ENCODE peak calls at places on chromosomes 5 and 9, in eight cellular contexts. D is cardiac muscle cell, M is HuH-7.5, Q is NCI-H510A treated with DMSO at 0.1 percent for 48 hours, U is NCI-H524, J is T follicular helper cell, N is mesendoderm, E is prostate gland. A is an unnamed sample.

GRCh38 chr9:124792257-124792975 is 15.5 kb downstream of the OLFML2A start:
- DNase-seq in J (no peak), E (no peak), D (no peak), N (no peak), M (no peak), Q (no peak), U (no peak), A (no peak)

GRCh38 chr5:106106384-106106783 is 1564.4 kb downstream of the EFNA5 start:
- DNase-seq in E (no peak), M (no peak), Q (no peak), D (no peak), U (no peak), N (no peak), J (no peak), A (no peak)

GRCh38 chr9:81113408-81114124 is 575.8 kb downstream of the TLE1 start:
- DNase-seq in D (no peak), J (no peak), Q (no peak), E (no peak), U (peak), M (no peak), N (no peak), A (no peak)

GRCh38 chr5:1409386-1410110 is 35.7 kb downstream of the SLC6A3 start:
- DNase-seq in M (peak), N (peak), D (peak), E (no peak), Q (no peak), U (no peak), J (no peak), A (no peak)

GRCh38 chr9:109001275-109001676 is 12.0 kb downstream of the CTNNAL1 start:
- DNase-seq in Q (no peak), N (no peak), D (no peak), E (no peak), M (no peak), U (no peak), J (no peak), A (no peak)

GRCh38 chr5:77138981-77139380 is 51.9 kb upstream of the ZBED3 start:
- DNase-seq in D (no peak), E (peak), U (no peak), N (peak), Q (no peak), J (no peak), M (no peak), A (no peak)

GRCh38 chr5:178982941-178983340 is 12.2 kb downstream of the GRM6 start:
- DNase-seq in U (no peak), Q (no peak), E (no peak), M (no peak), D (no peak), N (no peak), J (no peak), A (no peak)

GRCh38 chr5:15255601-15256000 is 244.4 kb upstream of the FBXL7 start:
- DNase-seq in E (no peak), N (no peak), Q (no peak), U (no peak), J (no peak), M (no peak), D (no peak), A (no peak)

GRCh38 chr5:54785729-54786548 is 199.5 kb downstream of the ESM1 start:
- DNase-seq in N (peak), M (no peak), E (peak), D (peak), U (no peak), J (no peak), Q (no peak), A (peak)

GRCh38 chr5:33474004-33474403 is 33.2 kb downstream of the TARS1 start:
- DNase-seq in U (no peak), E (no peak), D (no peak), M (no peak), J (no peak), Q (no peak), N (no peak), A (no peak)

GRCh38 chr5:173825215-173825865 is 62.8 kb upstream of the CPEB4 start:
- DNase-seq in E (no peak), U (no peak), D (no peak), Q (no peak), M (no peak), N (peak), J (no peak), A (no peak)

GRCh38 chr5:67287795-67288194 is 91.2 kb upstream of the CD180 start:
- DNase-seq in J (no peak), N (no peak), Q (no peak), M (no peak), U (no peak), D (no peak), E (no peak), A (no peak)

GRCh38 chr5:179258922-179259730 is 86.1 kb downstream of the ADAMTS2 start:
- DNase-seq in D (no peak), J (no peak), U (no peak), Q (no peak), M (no peak), E (no peak), N (no peak), A (no peak)

GRCh38 chr5:140360101-140360500 is at the start of gene SLC4A9:
- DNase-seq in Q (no peak), E (no peak), M (no peak), U (no peak), J (no peak), D (no peak), N (no peak), A (no peak)

GRCh38 chr5:169788168-169788567 is 151.1 kb downstream of the DOCK2 start:
- DNase-seq in E (no peak), N (no peak), D (no peak), Q (no peak), M (no peak), J (no peak), U (no peak), A (no peak)

GRCh38 chr5:67732471-67732870 is 483.1 kb upstream of the PIK3R1 start:
- DNase-seq in Q (no peak), M (no peak), D (no peak), E (no peak), U (no peak), J (no peak), N (no peak), A (no peak)

GRCh38 chr9:70868661-70869652 is 252.5 kb downstream of the TRPM3 start:
- DNase-seq in J (no peak), M (no peak), D (no peak), N (no peak), U (peak), E (no peak), Q (no peak), A (no peak)

GRCh38 chr5:178322736-178323540 is 90.3 kb upstream of the PHYKPL start:
- DNase-seq in M (no peak), E (no peak), U (no peak), J (no peak), D (no peak), Q (no peak), N (no peak), A (no peak)

GRCh38 chr9:14813336-14814020 is 90.9 kb upstream of the CER1 start:
- DNase-seq in E (no peak), U (no peak), M (no peak), N (no peak), Q (no peak), J (no peak), D (no peak), A (no peak)

GRCh38 chr5:14806452-14806851 is 65.1 kb downstream of the ANKH start:
- DNase-seq in D (no peak), E (peak), M (no peak), N (no peak), U (no peak), J (no peak), Q (peak), A (peak)

GRCh38 chr9:92948632-92949031 is 1.3 kb downstream of the FGD3 start:
- DNase-seq in E (no peak), N (no peak), U (no peak), J (no peak), D (no peak), Q (no peak), M (no peak), A (no peak)

GRCh38 chr9:78940121-78940855 is 631.5 kb upstream of the TLE4 start:
- DNase-seq in Q (no peak), M (no peak), D (no peak), E (no peak), J (no peak), N (peak), U (no peak), A (no peak)

GRCh38 chr5:177085985-177086917 is at the start of gene FGFR4:
- DNase-seq in N (peak), J (peak), U (peak), E (peak), M (peak), D (peak), Q (no peak), A (peak)

GRCh38 chr9:100063185-100063584 is 35.6 kb downstream of the ERP44 start:
- DNase-seq in Q (no peak), J (no peak), U (no peak), M (peak), N (peak), E (no peak), D (peak), A (no peak)

GRCh38 chr5:127960126-127960744 is 123.3 kb upstream of the SLC12A2 start:
- DNase-seq in N (no peak), D (no peak), M (no peak), E (no peak), Q (peak), J (no peak), U (no peak), A (no peak)

GRCh38 chr9:36485647-36486453 is 85.8 kb upstream of the RNF38 start:
- DNase-seq in Q (no peak), D (no peak), N (peak), J (no peak), M (no peak), E (peak), U (no peak), A (no peak)

GRCh38 chr5:55172051-55172899 is 702 bp downstream of the CDC20B start:
- DNase-seq in D (peak), J (peak), M (peak), U (peak), E (peak), Q (peak), N (peak), A (peak)

GRCh38 chr9:33466565-33467495 is 6.9 kb downstream of the NOL6 start:
- DNase-seq in E (peak), N (peak), D (peak), J (peak), U (no peak), Q (peak), M (peak), A (peak)

GRCh38 chr5:137753227-137753985 is 757 bp downstream of the HNRNPA0 start:
- DNase-seq in N (no peak), E (peak), M (no peak), Q (no peak), J (peak), U (no peak), D (peak), A (peak)

GRCh38 chr5:127064253-127064652 is 9.0 kb downstream of the C5orf63 start:
- DNase-seq in U (no peak), E (no peak), M (no peak), N (no peak), J (no peak), Q (no peak), D (no peak), A (no peak)

GRCh38 chr5:155019601-155020226 is 6.2 kb downstream of the KIF4B start:
- DNase-seq in J (no peak), M (no peak), E (no peak), N (no peak), D (no peak), Q (peak), U (no peak), A (no peak)

GRCh38 chr5:143889986-143890385 is 78.0 kb downstream of the HMHB1 start:
- DNase-seq in J (no peak), Q (peak), M (no peak), N (no peak), D (no peak), U (no peak), E (no peak), A (no peak)

GRCh38 chr9:97568461-97569275 is 64.5 kb downstream of the TSTD2 start:
- DNase-seq in M (no peak), J (no peak), D (no peak), Q (no peak), N (no peak), E (no peak), U (no peak), A (no peak)

GRCh38 chr9:120610975-120611689 is 31.2 kb upstream of the CDK5RAP2 start:
- DNase-seq in D (no peak), Q (no peak), M (no peak), E (no peak), N (peak), J (no peak), U (no peak), A (no peak)

GRCh38 chr5:1488882-1489680 is 34.7 kb downstream of the LPCAT1 start:
- DNase-seq in M (no peak), J (no peak), Q (no peak), D (no peak), N (no peak), E (no peak), U (no peak), A (no peak)

GRCh38 chr9:7549261-7549660 is 250.3 kb downstream of the DMAC1 start:
- DNase-seq in Q (no peak), N (peak), J (no peak), E (no peak), M (no peak), U (peak), D (peak), A (no peak)

GRCh38 chr9:19812194-19812593 is 23.4 kb upstream of the SLC24A2 start:
- DNase-seq in E (no peak), N (no peak), Q (no peak), U (no peak), D (no peak), J (no peak), M (no peak), A (no peak)

GRCh38 chr5:119656023-119656422 is 26.7 kb downstream of the FAM170A start:
- DNase-seq in Q (no peak), E (no peak), M (no peak), U (no peak), J (no peak), D (no peak), N (no peak), A (no peak)

GRCh38 chr5:67493676-67494075 is 297.1 kb upstream of the CD180 start:
- DNase-seq in E (peak), U (peak), D (peak), N (peak), J (no peak), M (peak), Q (peak), A (peak)

GRCh38 chr5:121109817-121110216 is 645.7 kb downstream of the PRR16 start:
- DNase-seq in M (no peak), U (no peak), N (no peak), J (no peak), E (no peak), D (no peak), Q (no peak), A (no peak)